ENCODE peak calls at places on chromosomes 7 and 10, in six cellular contexts. R is smooth muscle cell of the brain vasculature, Y is 8988T, C is astrocyte of the hippocampus, I is Right ventricle myocardium inferior, L is iris pigment epithelial cell. S is an unnamed sample.
A peak's percentile ranks its signal among the peaks of the same experiment; 100 is the strongest.

GRCh38 chr7:7553386-7553785 is 13.3 kb upstream of the MIOS start:
- DNase-seq in R (no peak), Y (no peak), C (peak; percentile 26), I (no peak), L (no peak), S (no peak)

GRCh38 chr7:148334959-148335577 is 255.5 kb upstream of the C7orf33 start:
- DNase-seq in R (peak; percentile 20), Y (no peak), C (peak; percentile 92), I (no peak), L (peak; percentile 33), S (no peak)

GRCh38 chr10:26367771-26368170 is 70.4 kb upstream of the APBB1IP start:
- DNase-seq in R (no peak), Y (no peak), C (peak; percentile 77), I (no peak), L (peak; percentile 16), S (peak; percentile 8)

GRCh38 chr7:50644114-50644513 is 78.9 kb upstream of the DDC start:
- DNase-seq in R (no peak), Y (no peak), C (no peak), I (no peak), L (no peak), S (no peak)

GRCh38 chr10:88115968-88116367 is 252.5 kb downstream of the PTEN start:
- DNase-seq in R (no peak), Y (no peak), C (peak; percentile 31), I (no peak), L (peak; percentile 57), S (no peak)

GRCh38 chr7:149071182-149071635 is 19.3 kb downstream of the ZNF786 start:
- DNase-seq in R (no peak), Y (no peak), C (no peak), I (no peak), L (no peak), S (no peak)

GRCh38 chr10:115871855-115872254 is 401.2 kb downstream of the GFRA1 start:
- DNase-seq in R (no peak), Y (no peak), C (no peak), I (no peak), L (no peak), S (no peak)

GRCh38 chr10:28580825-28581224 is 47.9 kb downstream of the WAC start:
- DNase-seq in R (no peak), Y (no peak), C (no peak), I (no peak), L (peak; percentile 50), S (no peak)

GRCh38 chr10:33643042-33643441 is 308.6 kb upstream of the NRP1 start:
- DNase-seq in R (no peak), Y (no peak), C (peak; percentile 45), I (no peak), L (peak; percentile 76), S (no peak)

GRCh38 chr10:130487562-130487961 is 351.4 kb downstream of the GLRX3 start:
- DNase-seq in R (no peak), Y (no peak), C (no peak), I (no peak), L (no peak), S (no peak)

GRCh38 chr10:75431180-75432111 is at the start of gene LRMDA:
- DNase-seq in R (no peak), Y (peak; percentile 49), C (peak; percentile 33), I (peak; percentile 85), L (peak; percentile 45), S (no peak)

GRCh38 chr10:109866168-109866994 is 56.9 kb downstream of the XPNPEP1 start:
- DNase-seq in R (no peak), Y (no peak), C (peak; percentile 13), I (peak; percentile 80), L (peak; percentile 16), S (no peak)

GRCh38 chr10:43667317-43667731 is 18.6 kb upstream of the ZNF32 start:
- DNase-seq in R (no peak), Y (no peak), C (peak; percentile 58), I (no peak), L (peak; percentile 31), S (no peak)

GRCh38 chr7:74026406-74027123 is 1.4 kb upstream of the ELN start:
- DNase-seq in R (no peak), Y (peak; percentile 75), C (peak; percentile 86), I (peak; percentile 90), L (peak; percentile 42), S (peak; percentile 83)

GRCh38 chr7:10802526-10802925 is 171.1 kb upstream of the PHF14 start:
- DNase-seq in R (no peak), Y (no peak), C (peak; percentile 94), I (no peak), L (peak; percentile 68), S (no peak)

GRCh38 chr7:151459726-151460473 is 20.0 kb upstream of the CRYGN start:
- DNase-seq in R (peak; percentile 67), Y (no peak), C (peak; percentile 93), I (peak; percentile 92), L (peak; percentile 81), S (peak; percentile 77)

GRCh38 chr7:51344406-51344805 is 27.8 kb upstream of the COBL start:
- DNase-seq in R (no peak), Y (no peak), C (no peak), I (no peak), L (no peak), S (no peak)

GRCh38 chr7:101547916-101548599 is 81.0 kb downstream of the MYL10 start:
- DNase-seq in R (no peak), Y (no peak), C (no peak), I (no peak), L (no peak), S (no peak)

GRCh38 chr10:69958232-69958902 is 94.3 kb upstream of the MACROH2A2 start:
- DNase-seq in R (no peak), Y (peak; percentile 64), C (peak; percentile 64), I (no peak), L (peak; percentile 55), S (peak; percentile 51)

GRCh38 chr10:107618461-107619093 is 454.1 kb upstream of the SORCS1 start:
- DNase-seq in R (no peak), Y (no peak), C (no peak), I (no peak), L (no peak), S (no peak)

GRCh38 chr10:56116684-56117083 is 244.4 kb downstream of the ZWINT start:
- DNase-seq in R (no peak), Y (no peak), C (no peak), I (no peak), L (no peak), S (no peak)

GRCh38 chr7:24419070-24419469 is 135.1 kb downstream of the NPY start:
- DNase-seq in R (no peak), Y (no peak), C (no peak), I (no peak), L (peak; percentile 18), S (no peak)

GRCh38 chr10:47438857-47439474 is 44.9 kb downstream of the ANXA8 start:
- DNase-seq in R (no peak), Y (no peak), C (peak; percentile 83), I (no peak), L (peak; percentile 86), S (peak; percentile 46)

S was measured in HuH-7.5.